ENCODE peak calls at places on chromosomes 1 and 21, in eight cellular contexts. M is tibial artery, U is osteoblast, J is hepatocyte, Z is esophagus muscularis mucosa, A is DND-41, Y is small intestine, G is cardiac muscle cell. T is an unnamed sample. For H3K9me3 and H3K27me3, the result is how much of the 10 kb centered on the place peaks cover.

GRCh38 chr1:10665930-10666850 is 130.3 kb downstream of the CASZ1 start:
- DNase-seq in M (peak), U (no peak), J (no peak), Z (no peak), A (no peak), Y (no peak), G (no peak), T (peak)

GRCh38 chr21:29647353-29647781 is 292.4 kb downstream of the GRIK1 start:
- DNase-seq in M (no peak), U (no peak), J (peak), Z (no peak), A (no peak), Y (no peak), G (peak), T (no peak)

GRCh38 chr1:13818926-13819325 is 118.9 kb downstream of the PRDM2 start:
- DNase-seq in M (no peak), U (no peak), J (no peak), Z (no peak), A (no peak), Y (no peak), G (no peak), T (no peak)

GRCh38 chr21:42845296-42845965 is 33.9 kb downstream of the WDR4 start:
- DNase-seq in M (peak), U (peak), J (no peak), Z (no peak), A (no peak), Y (no peak), G (no peak), T (peak)

GRCh38 chr1:63618001-63618400 is 24.8 kb downstream of the PGM1 start:
- DNase-seq in M (no peak), U (no peak), J (no peak), Z (no peak), A (no peak), Y (no peak), G (peak), T (no peak)

GRCh38 chr1:9371391-9371935 is 78.8 kb downstream of the SPSB1 start:
- DNase-seq in M (peak), U (peak), J (peak), Z (peak), A (no peak), Y (peak), G (peak), T (no peak)

GRCh38 chr1:8026976-8027747 is 1.1 kb upstream of the ERRFI1 start:
- DNase-seq in M (peak), U (peak), J (peak), Z (no peak), A (no peak), Y (peak), G (peak), T (peak)

GRCh38 chr21:35511298-35512162 is 462.4 kb upstream of the RUNX1 start:
- DNase-seq in M (no peak), U (peak), J (no peak), Z (no peak), A (no peak), Y (no peak), G (peak), T (no peak)

GRCh38 chr1:23960291-23960718 is 677 bp downstream of the PNRC2 start:
- DNase-seq in M (no peak), U (no peak), J (peak), Z (no peak), A (no peak), Y (no peak), G (peak), T (no peak)

GRCh38 chr1:93666613-93667384 is 14.8 kb downstream of the BCAR3 start:
- DNase-seq in M (no peak), U (no peak), J (peak), Z (no peak), A (no peak), Y (no peak), G (peak), T (no peak)

GRCh38 chr1:24946861-24947658 is 17.0 kb upstream of the RUNX3 start:
- DNase-seq in M (no peak), U (peak), J (no peak), Z (no peak), A (no peak), Y (no peak), G (no peak), T (no peak)

GRCh38 chr1:6223617-6224016 is 12.1 kb downstream of the ICMT start:
- DNase-seq in M (no peak), U (peak), J (peak), Z (no peak), A (no peak), Y (no peak), G (no peak), T (no peak)

GRCh38 chr1:41479000-41479807 is 5.3 kb downstream of the EDN2 start:
- DNase-seq in M (no peak), U (peak), J (no peak), Z (no peak), A (no peak), Y (no peak), G (peak), T (peak)

GRCh38 chr1:2554621-2555387 is 1.4 kb upstream of the TNFRSF14 start:
- DNase-seq in M (no peak), U (peak), J (peak), Z (no peak), A (peak), Y (peak), G (peak), T (no peak)

GRCh38 chr1:96370752-96371151 is 350.8 kb upstream of the PTBP2 start:
- DNase-seq in M (no peak), U (peak), J (peak), Z (no peak), A (no peak), Y (no peak), G (peak), T (no peak)

GRCh38 chr21:38567577-38568360 is 69.5 kb upstream of the ERG start:
- DNase-seq in M (peak), U (no peak), J (peak), Z (peak), A (no peak), Y (no peak), G (peak), T (no peak)

GRCh38 chr1:218401896-218402770 is 57.0 kb downstream of the TGFB2 start:
- DNase-seq in M (no peak), U (peak), J (peak), Z (no peak), A (no peak), Y (no peak), G (no peak), T (no peak)

GRCh38 chr1:245986404-245987221 is 520.5 kb downstream of the SMYD3 start:
- DNase-seq in M (no peak), U (peak), J (peak), Z (no peak), A (no peak), Y (no peak), G (peak), T (no peak)

GRCh38 chr1:207264663-207265270 is 56.7 kb upstream of the CD55 start:
- DNase-seq in M (no peak), U (no peak), J (no peak), Z (no peak), A (no peak), Y (peak), G (no peak), T (no peak)

GRCh38 chr1:10325521-10325920 is 73.3 kb upstream of the PGD start:
- DNase-seq in M (no peak), U (no peak), J (no peak), Z (no peak), A (no peak), Y (no peak), G (no peak), T (no peak)

GRCh38 chr21:40466893-40467483 is 380.0 kb downstream of the DSCAM start:
- DNase-seq in M (no peak), U (no peak), J (peak), Z (no peak), A (no peak), Y (peak), G (no peak), T (no peak)

GRCh38 chr1:116854294-116854693 is 55.4 kb upstream of the PTGFRN start:
- DNase-seq in M (no peak), U (no peak), J (no peak), Z (no peak), A (no peak), Y (no peak), G (no peak), T (no peak)

GRCh38 chr1:34907487-34908090 is 21.9 kb downstream of the DLGAP3 start:
- DNase-seq in M (no peak), U (no peak), J (no peak), Z (no peak), A (peak), Y (no peak), G (no peak), T (no peak)

GRCh38 chr1:45929257-45929687 is 125.9 kb downstream of the MAST2 start:
- DNase-seq in M (no peak), U (no peak), J (peak), Z (no peak), A (no peak), Y (no peak), G (peak), T (no peak)

GRCh38 chr1:101130673-101131072 is 105.1 kb upstream of the DPH5 start:
- DNase-seq in M (no peak), U (no peak), J (peak), Z (no peak), A (no peak), Y (no peak), G (peak), T (no peak)

GRCh38 chr21:46211786-46212720 is 16.5 kb downstream of the LSS start:
- DNase-seq in M (no peak), U (no peak), J (no peak), Z (no peak), A (no peak), Y (no peak), G (no peak), T (peak)

GRCh38 chr1:48947761-48948537 is 171.3 kb upstream of the BEND5 start:
- DNase-seq in M (no peak), U (no peak), J (no peak), Z (no peak), A (no peak), Y (no peak), G (no peak), T (no peak)
- H3K9me3 ChIP-seq in M (under half), U (under half), J (under half), Z (under half), A (under half), Y (under half), G (under half), T (under half)

GRCh38 chr1:180150982-180151381 is 3.7 kb upstream of the QSOX1 start:
- DNase-seq in M (no peak), U (peak), J (no peak), Z (no peak), A (no peak), Y (no peak), G (peak), T (no peak)

GRCh38 chr1:180154003-180154324 is 705 bp upstream of the QSOX1 start:
- DNase-seq in M (no peak), U (no peak), J (no peak), Z (no peak), A (no peak), Y (no peak), G (no peak), T (no peak)

GRCh38 chr1:180153032-180153431 is 1.6 kb upstream of the QSOX1 start:
- DNase-seq in M (no peak), U (no peak), J (no peak), Z (no peak), A (no peak), Y (no peak), G (no peak), T (no peak)

GRCh38 chr1:180152588-180152987 is 2.1 kb upstream of the QSOX1 start:
- DNase-seq in M (no peak), U (no peak), J (no peak), Z (no peak), A (no peak), Y (no peak), G (no peak), T (no peak)

DNA sequence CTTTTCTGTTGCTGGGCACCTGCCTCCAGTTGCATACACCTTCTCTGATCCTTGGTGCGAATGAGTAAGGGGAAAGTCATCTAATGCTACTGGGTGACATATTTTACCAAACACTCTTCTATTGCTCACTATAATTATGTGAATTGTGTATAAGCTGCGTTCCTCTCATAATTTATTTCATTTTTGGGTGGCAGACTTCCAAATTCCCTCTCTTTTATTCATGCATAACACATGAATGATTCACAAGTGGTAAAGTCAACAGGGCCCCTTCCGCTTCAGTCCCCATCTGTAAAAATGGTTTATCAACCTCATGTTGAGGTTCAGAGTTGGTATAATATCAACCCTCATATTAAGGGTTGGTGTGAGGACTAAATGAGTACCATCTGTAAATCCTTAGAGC is 3.2 kb upstream of the QSOX1 start:
- DNase-seq in M (no peak), U (peak), J (no peak), Z (no peak), A (no peak), Y (no peak), G (peak), T (no peak)
- H3K4me3 ChIP-seq in M (no peak), U (peak), J (no peak), Z (no peak), A (no peak), Y (no peak), G (no peak), T (no peak)

GRCh38 chr1:18556364-18556763 is 74.3 kb upstream of the PAX7 start:
- DNase-seq in M (no peak), U (no peak), J (no peak), Z (no peak), A (peak), Y (peak), G (peak), T (no peak)
- H3K27me3 ChIP-seq in M (half or more), U (under half), J (under half), Z (under half), A (under half), Y (under half), G (under half), T (half or more)

GRCh38 chr1:179476484-179476883 is 99.3 kb downstream of the NPHS2 start:
- DNase-seq in M (no peak), U (no peak), J (no peak), Z (no peak), A (no peak), Y (no peak), G (no peak), T (no peak)
- H3K9me3 ChIP-seq in M (under half), U (under half), J (under half), Z (under half), A (under half), Y (under half), G (under half), T (under half)

GRCh38 chr1:61975621-61976020 is 219.0 kb upstream of the L1TD1 start:
- DNase-seq in M (no peak), U (no peak), J (no peak), Z (no peak), A (no peak), Y (no peak), G (no peak), T (no peak)

GRCh38 chr1:61973100-61973837 is 221.4 kb upstream of the L1TD1 start:
- DNase-seq in M (no peak), U (no peak), J (no peak), Z (no peak), A (no peak), Y (no peak), G (no peak), T (no peak)

GRCh38 chr1:61979729-61980128 is 214.9 kb upstream of the L1TD1 start:
- DNase-seq in M (no peak), U (peak), J (no peak), Z (no peak), A (no peak), Y (no peak), G (no peak), T (no peak)

GRCh38 chr1:61978866-61979265 is 215.8 kb upstream of the L1TD1 start:
- DNase-seq in M (no peak), U (no peak), J (no peak), Z (no peak), A (no peak), Y (no peak), G (no peak), T (no peak)

DNA sequence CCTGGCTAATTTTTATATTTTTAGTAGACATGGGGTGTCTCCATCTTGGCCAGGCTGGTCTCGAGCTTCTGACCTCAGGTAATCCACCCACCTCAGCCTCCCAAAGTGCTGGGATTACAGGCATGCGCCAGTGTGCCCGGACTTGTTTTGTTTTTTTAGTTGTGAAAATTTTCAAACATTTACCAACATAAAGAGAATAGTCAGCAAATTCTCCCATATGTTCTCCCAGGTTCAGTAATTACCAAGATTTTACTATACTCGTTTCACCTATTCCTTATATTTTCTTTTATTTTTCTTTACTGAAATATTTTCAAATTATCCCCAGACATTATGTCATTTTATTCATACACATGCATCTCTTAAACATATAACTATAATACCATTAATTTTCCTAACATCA is 218.1 kb upstream of the L1TD1 start:
- DNase-seq in M (no peak), U (no peak), J (no peak), Z (no peak), A (no peak), Y (no peak), G (no peak), T (no peak)
- H3K4me3 ChIP-seq in M (no peak), U (no peak), J (no peak), Z (no peak), A (no peak), Y (no peak), G (no peak), T (no peak)

GRCh38 chr1:53476579-53476978 is 17.4 kb downstream of the DMRTB1 start:
- DNase-seq in M (no peak), U (no peak), J (no peak), Z (no peak), A (no peak), Y (no peak), G (no peak), T (no peak)

GRCh38 chr1:53480678-53481077 is 21.5 kb downstream of the DMRTB1 start:
- DNase-seq in M (no peak), U (no peak), J (no peak), Z (no peak), A (no peak), Y (no peak), G (no peak), T (no peak)

GRCh38 chr1:53478186-53478585 is 19.0 kb downstream of the DMRTB1 start:
- DNase-seq in M (no peak), U (no peak), J (no peak), Z (no peak), A (no peak), Y (no peak), G (no peak), T (no peak)

GRCh38 chr1:53475661-53476060 is 16.5 kb downstream of the DMRTB1 start:
- DNase-seq in M (no peak), U (no peak), J (no peak), Z (no peak), A (no peak), Y (no peak), G (no peak), T (no peak)

DNA sequence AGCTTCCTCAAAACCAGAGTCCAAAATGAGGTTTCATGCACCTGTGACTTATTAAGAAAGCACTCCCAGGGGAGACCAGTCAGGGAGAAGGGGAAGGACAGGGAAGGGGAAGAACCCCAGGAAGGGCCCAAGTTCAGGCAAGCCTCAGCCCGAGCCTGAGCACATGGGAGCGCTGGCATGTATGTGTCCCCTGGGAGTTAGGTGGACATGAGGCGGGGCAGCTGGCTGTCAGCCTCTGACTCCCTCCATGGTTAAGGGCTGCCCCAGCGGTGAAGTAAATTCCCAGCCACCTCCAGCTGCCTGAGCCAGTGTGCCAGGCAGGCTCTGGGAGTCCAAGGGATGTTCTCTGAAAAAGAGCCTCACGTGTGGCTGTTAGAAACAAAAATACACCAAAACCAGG is 18.4 kb downstream of the DMRTB1 start:
- DNase-seq in M (no peak), U (no peak), J (no peak), Z (no peak), A (no peak), Y (no peak), G (peak), T (no peak)
- H3K27me3 ChIP-seq in M (under half), U (half or more), J (under half), Z (under half), A (under half), Y (under half), G (under half), T (under half)

GRCh38 chr21:23020969-23021368 is 2022.8 kb downstream of the NCAM2 start:
- DNase-seq in M (no peak), U (no peak), J (no peak), Z (no peak), A (no peak), Y (no peak), G (no peak), T (no peak)

GRCh38 chr21:23014021-23014420 is 2015.8 kb downstream of the NCAM2 start:
- DNase-seq in M (no peak), U (no peak), J (no peak), Z (no peak), A (no peak), Y (no peak), G (no peak), T (no peak)

GRCh38 chr21:23016617-23017016 is 2018.4 kb downstream of the NCAM2 start:
- DNase-seq in M (no peak), U (no peak), J (peak), Z (no peak), A (peak), Y (no peak), G (no peak), T (no peak)

GRCh38 chr21:23021481-23021880 is 2023.3 kb downstream of the NCAM2 start:
- DNase-seq in M (no peak), U (no peak), J (no peak), Z (no peak), A (no peak), Y (no peak), G (no peak), T (no peak)

DNA sequence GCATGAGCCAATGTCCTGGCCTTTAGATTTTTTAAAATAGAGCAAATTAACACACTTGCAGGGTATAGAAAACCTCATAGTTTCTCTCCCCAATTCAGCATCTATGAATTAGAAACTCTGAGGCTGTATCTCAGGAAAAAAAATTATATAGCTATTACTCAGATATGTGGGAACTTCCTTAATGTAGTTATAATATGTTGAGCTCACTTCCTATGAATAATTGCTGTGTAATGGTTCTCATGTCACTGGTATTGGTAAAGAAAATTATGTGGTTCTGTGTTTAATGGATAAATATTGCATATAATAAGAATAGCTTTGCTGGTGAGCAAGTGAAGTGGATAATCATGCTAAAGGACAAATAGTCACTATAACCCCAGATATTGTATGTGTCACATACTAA is 2019.8 kb downstream of the NCAM2 start:
- DNase-seq in M (no peak), U (no peak), J (no peak), Z (no peak), A (no peak), Y (no peak), G (no peak), T (no peak)
- H3K9me3 ChIP-seq in M (under half), U (under half), J (under half), Z (under half), A (under half), Y (under half), G (under half), T (under half)